ENCODE peak calls at places on chromosomes 7 and 10, in ten cellular contexts. F is RPMI7951; B is GM23248; V is CD4-positive, CD25-positive, alpha-beta regulatory T cell; Z is iris pigment epithelial cell; K is endothelial cell; U is NCI-H1092; S is stimulated activated CD4-positive, alpha-beta T cell treated with anti-CD3 and anti-CD28 coated beads, Interleukin-4, amount 100 ng/mL, for 48 hours; Q is brain microvascular endothelial cell; Y is stimulated activated CD8-positive, alpha-beta memory T cell treated with anti-CD3 and anti-CD28 coated beads, Interleukin-2, amount 100 ng/mL, for 1 hour. L is an unnamed sample.

GRCh38 chr7:561631-562393 is 42.2 kb upstream of the PDGFA start:
- DNase-seq in Q (no peak), S (no peak), Y (no peak), V (no peak), B (no peak), K (no peak), U (no peak), Z (no peak), F (peak), L (no peak)

GRCh38 chr10:97336942-97337719 is 2.6 kb upstream of the FRAT2 start:
- DNase-seq in Q (no peak), U (no peak), V (no peak), F (no peak), B (no peak), Z (no peak), Y (no peak), S (no peak), K (no peak), L (peak)

GRCh38 chr7:47943676-47944474 is 4.4 kb downstream of the PKD1L1 start:
- DNase-seq in B (no peak), F (peak), U (no peak), Z (no peak), K (no peak), Q (no peak), S (no peak), V (no peak), Y (no peak), L (no peak)

GRCh38 chr7:81415181-81415580 is 354.7 kb downstream of the HGF start:
- DNase-seq in S (no peak), V (no peak), B (peak), U (no peak), Y (no peak), Q (no peak), Z (peak), K (no peak), F (no peak), L (no peak)

GRCh38 chr7:34787586-34787985 is 129.6 kb downstream of the NPSR1 start:
- DNase-seq in Y (no peak), B (no peak), Z (no peak), Q (no peak), K (no peak), V (no peak), U (no peak), S (no peak), F (no peak), L (no peak)

GRCh38 chr7:49773082-49773938 is at the start of gene VWC2:
- DNase-seq in V (no peak), K (peak), Y (no peak), U (no peak), S (no peak), Q (no peak), B (peak), Z (no peak), F (no peak), L (no peak)

GRCh38 chr7:657565-658119 is 68.9 kb upstream of the DNAAF5 start:
- DNase-seq in S (no peak), V (no peak), Y (no peak), Z (peak), F (peak), Q (no peak), K (no peak), U (no peak), B (peak), L (no peak)

GRCh38 chr10:93550634-93551033 is 15.8 kb upstream of the FFAR4 start:
- DNase-seq in Z (no peak), K (no peak), U (no peak), B (no peak), V (no peak), S (no peak), F (no peak), Y (no peak), Q (no peak), L (no peak)

GRCh38 chr7:50422858-50423257 is 27.3 kb downstream of the FIGNL1 start:
- DNase-seq in S (no peak), Q (no peak), Z (no peak), U (no peak), K (no peak), V (no peak), Y (no peak), F (no peak), B (no peak), L (no peak)

GRCh38 chr7:80699030-80699638 is 60.7 kb downstream of the CD36 start:
- DNase-seq in S (no peak), Q (no peak), F (peak), Z (peak), K (no peak), U (peak), Y (no peak), V (no peak), B (peak), L (no peak)

GRCh38 chr7:10476642-10477041 is 497.0 kb upstream of the PHF14 start:
- DNase-seq in S (no peak), B (no peak), Z (no peak), V (no peak), F (no peak), K (no peak), Q (no peak), U (no peak), Y (no peak), L (no peak)

GRCh38 chr10:2049560-2049959 is 312.2 kb upstream of the ADARB2 start:
- DNase-seq in K (no peak), S (no peak), V (no peak), U (no peak), Q (no peak), Z (no peak), Y (no peak), B (no peak), F (no peak), L (no peak)

GRCh38 chr10:3805791-3806381 is 20.9 kb upstream of the KLF6 start:
- DNase-seq in V (peak), B (peak), U (no peak), S (no peak), F (peak), Z (peak), Y (no peak), K (no peak), Q (peak), L (no peak)

GRCh38 chr7:106054133-106054532 is 58.0 kb downstream of the SYPL1 start:
- DNase-seq in U (no peak), B (no peak), Q (no peak), S (no peak), K (no peak), Y (no peak), V (no peak), F (no peak), Z (no peak), L (no peak)

GRCh38 chr10:36423821-36424248 is 701.6 kb upstream of the ANKRD30A start:
- DNase-seq in Q (no peak), V (no peak), F (no peak), U (no peak), Z (no peak), Y (no peak), B (no peak), K (no peak), S (no peak), L (no peak)

GRCh38 chr10:4470231-4470840 is 355.7 kb upstream of the AKR1E2 start:
- DNase-seq in B (peak), K (no peak), F (peak), V (no peak), Y (no peak), Q (peak), S (no peak), Z (peak), U (no peak), L (no peak)

GRCh38 chr10:101228682-101229274 is 485 bp downstream of the LBX1 start:
- DNase-seq in U (no peak), B (peak), Q (no peak), S (no peak), K (no peak), F (no peak), Y (no peak), Z (no peak), V (no peak), L (no peak)

GRCh38 chr7:152522551-152522950 is 86.7 kb upstream of the KMT2C start:
- DNase-seq in Y (no peak), Z (peak), B (no peak), F (no peak), Q (no peak), V (no peak), K (no peak), S (no peak), U (peak), L (no peak)

GRCh38 chr7:82677493-82677892 is 233.9 kb upstream of the CACNA2D1 start:
- DNase-seq in U (no peak), V (peak), S (no peak), K (no peak), F (no peak), B (peak), Z (peak), Y (peak), Q (peak), L (no peak)

GRCh38 chr7:20651960-20652544 is 36.6 kb downstream of the ABCB5 start:
- DNase-seq in Q (peak), Z (peak), B (peak), F (no peak), S (no peak), V (no peak), K (no peak), Y (no peak), U (no peak), L (no peak)

GRCh38 chr10:59752278-59752940 is 846 bp downstream of the MRLN start:
- DNase-seq in S (no peak), K (no peak), Q (no peak), B (no peak), Y (no peak), U (no peak), V (no peak), F (no peak), Z (no peak), L (no peak)

GRCh38 chr10:71835671-71836593 is 15.1 kb downstream of the PSAP start:
- DNase-seq in U (peak), V (no peak), Q (peak), Z (peak), Y (no peak), S (no peak), K (no peak), B (peak), F (peak), L (no peak)

GRCh38 chr10:10438335-10439123 is 579.1 kb upstream of the CELF2 start:
- DNase-seq in Z (no peak), Y (no peak), U (no peak), Q (no peak), F (no peak), S (no peak), B (no peak), V (no peak), K (no peak), L (no peak)

GRCh38 chr7:64656489-64656888 is 9.4 kb upstream of the ZNF107 start:
- DNase-seq in V (no peak), Y (no peak), F (no peak), S (no peak), Q (no peak), U (no peak), Z (no peak), B (no peak), K (no peak), L (no peak)

GRCh38 chr10:72328045-72328828 is 26.5 kb downstream of the DNAJB12 start:
- DNase-seq in V (no peak), B (peak), Q (peak), K (peak), S (no peak), Y (no peak), Z (peak), U (no peak), F (peak), L (no peak)

GRCh38 chr10:112852308-112852707 is 97.7 kb upstream of the TCF7L2 start:
- DNase-seq in V (no peak), Z (no peak), K (no peak), F (no peak), U (no peak), Y (no peak), Q (no peak), B (no peak), S (no peak), L (no peak)

GRCh38 chr7:145175366-145175765 is 339.5 kb upstream of the TPK1 start:
- DNase-seq in S (no peak), U (no peak), V (no peak), Q (no peak), Z (no peak), F (no peak), K (no peak), B (no peak), Y (no peak), L (no peak)

GRCh38 chr7:25951414-25952276 is 200.4 kb upstream of the NFE2L3 start:
- DNase-seq in B (peak), V (no peak), Y (no peak), K (peak), S (no peak), F (peak), Z (no peak), U (peak), Q (no peak), L (no peak)

GRCh38 chr7:96337519-96337918 is 15.6 kb upstream of the SLC25A13 start:
- DNase-seq in B (peak), S (no peak), U (no peak), Q (peak), Y (no peak), V (no peak), K (no peak), F (no peak), Z (peak), L (no peak)

L was measured in H1.